ENCODE peak calls at places on chromosome 1, in ten cellular contexts. D is astrocyte; I is AG09319; Q is heart left ventricle; E is stimulated activated CD8-positive, alpha-beta memory T cell treated with anti-CD3 and anti-CD28 coated beads, Interleukin-7, amount 100 ng/mL, for 1 hour; K is stimulated activated CD4-positive, alpha-beta T cell treated with anti-CD3 and anti-CD28 coated beads, Interleukin-2, amount 100 ng/mL, for 48 hours; L is fibroblast of pulmonary artery; Y is IMR-90; P is anterior cingulate cortex; X is AG04449. N is an unnamed sample.

GRCh38 chr1:180428782-180429695 is 73.3 kb downstream of the ACBD6 start:
- DNase-seq in D (no peak), I (no peak), Q (no peak), E (no peak), K (no peak), L (no peak), Y (no peak), P (no peak), X (no peak), N (no peak)

GRCh38 chr1:1421147-1421906 is at the start of gene ANKRD65:
- DNase-seq in D (no peak), I (no peak), Q (no peak), E (no peak), K (no peak), L (no peak), Y (no peak), P (peak), X (no peak), N (no peak)

GRCh38 chr1:5648410-5649165 is 343.6 kb downstream of the NPHP4 start:
- DNase-seq in D (no peak), I (no peak), Q (no peak), E (no peak), K (no peak), L (no peak), Y (no peak), P (no peak), X (no peak), N (no peak)

GRCh38 chr1:93328809-93329477 is 16.8 kb upstream of the DR1 start:
- DNase-seq in D (peak), I (no peak), Q (no peak), E (no peak), K (no peak), L (no peak), Y (peak), P (peak), X (no peak), N (no peak)

GRCh38 chr1:206551985-206552325 is 44.6 kb downstream of the RASSF5 start:
- DNase-seq in D (no peak), I (no peak), Q (no peak), E (peak), K (no peak), L (no peak), Y (no peak), P (no peak), X (no peak), N (no peak)

GRCh38 chr1:71566413-71566812 is 485.6 kb upstream of the ZRANB2 start:
- DNase-seq in D (no peak), I (no peak), Q (no peak), E (no peak), K (no peak), L (no peak), Y (no peak), P (no peak), X (no peak), N (no peak)

GRCh38 chr1:47471163-47471562 is 33.3 kb downstream of the FOXD2 start:
- DNase-seq in D (no peak), I (peak), Q (no peak), E (no peak), K (no peak), L (no peak), Y (no peak), P (no peak), X (no peak), N (peak)

GRCh38 chr1:202154766-202155477 is 5.5 kb downstream of the PTPN7 start:
- DNase-seq in D (peak), I (peak), Q (no peak), E (no peak), K (no peak), L (peak), Y (peak), P (no peak), X (peak), N (peak)

GRCh38 chr1:207826557-207827487 is 75.0 kb downstream of the CD46 start:
- DNase-seq in D (no peak), I (no peak), Q (no peak), E (no peak), K (no peak), L (no peak), Y (no peak), P (no peak), X (no peak), N (no peak)

GRCh38 chr1:184860535-184860934 is 105.9 kb upstream of the EDEM3 start:
- DNase-seq in D (no peak), I (no peak), Q (no peak), E (no peak), K (no peak), L (no peak), Y (no peak), P (no peak), X (no peak), N (no peak)

GRCh38 chr1:23029337-23029736 is 10.1 kb downstream of the KDM1A start:
- DNase-seq in D (no peak), I (no peak), Q (no peak), E (no peak), K (no peak), L (no peak), Y (no peak), P (no peak), X (no peak), N (no peak)

GRCh38 chr1:216566809-216567208 is 143.6 kb upstream of the USH2A start:
- DNase-seq in D (peak), I (no peak), Q (no peak), E (no peak), K (no peak), L (peak), Y (peak), P (no peak), X (peak), N (no peak)

GRCh38 chr1:70778934-70779333 is 268.7 kb downstream of the PTGER3 start:
- DNase-seq in D (no peak), I (no peak), Q (no peak), E (no peak), K (no peak), L (no peak), Y (no peak), P (no peak), X (no peak), N (no peak)

GRCh38 chr1:2799811-2800663 is 1.5 kb downstream of the TTC34 start:
- DNase-seq in D (no peak), I (no peak), Q (no peak), E (no peak), K (no peak), L (no peak), Y (no peak), P (no peak), X (no peak), N (no peak)

N was measured in GM04503.